ENCODE peak calls at places on chromosomes 11 and 22, in six cellular contexts. Z is adrenal gland, C is esophagus muscularis mucosa, W is Peyer's patch, I is body of pancreas, J is spleen. D is an unnamed sample.

GRCh38 chr11:19953909-19954308 is 206.4 kb downstream of the DBX1 start:
- DNase-seq in Z (no peak), C (no peak), W (no peak), I (peak), J (no peak), D (no peak)

GRCh38 chr11:114011443-114011842 is 36.5 kb downstream of the HTR3A start:
- DNase-seq in Z (no peak), C (no peak), W (no peak), I (no peak), J (no peak), D (no peak)

GRCh38 chr11:67463680-67464410 is 5.2 kb downstream of the TMEM134 start:
- DNase-seq in Z (peak), C (no peak), W (no peak), I (peak), J (peak), D (peak)

GRCh38 chr11:19576054-19576453 is 136.6 kb upstream of the NAV2 start:
- DNase-seq in Z (no peak), C (no peak), W (no peak), I (no peak), J (no peak), D (no peak)

GRCh38 chr11:66012946-66013761 is 1.3 kb downstream of the CST6 start:
- DNase-seq in Z (no peak), C (no peak), W (no peak), I (no peak), J (no peak), D (no peak)

GRCh38 chr22:35540600-35541253 is at the start of gene RASD2:
- DNase-seq in Z (peak), C (no peak), W (no peak), I (peak), J (no peak), D (peak)

GRCh38 chr11:64918056-64918455 is 1.0 kb upstream of the ATG2A start:
- DNase-seq in Z (no peak), C (no peak), W (peak), I (no peak), J (no peak), D (peak)

GRCh38 chr22:50671641-50672040 is 982 bp upstream of the SHANK3 start:
- DNase-seq in Z (no peak), C (no peak), W (no peak), I (no peak), J (no peak), D (no peak)

GRCh38 chr22:37230673-37231405 is 13.2 kb downstream of the RAC2 start:
- DNase-seq in Z (peak), C (no peak), W (peak), I (no peak), J (peak), D (peak)

GRCh38 chr11:57311109-57311936 is 13.4 kb downstream of the TNKS1BP1 start:
- DNase-seq in Z (peak), C (peak), W (peak), I (peak), J (peak), D (peak)

GRCh38 chr11:34487430-34487829 is 26.2 kb downstream of the ELF5 start:
- DNase-seq in Z (no peak), C (no peak), W (no peak), I (no peak), J (no peak), D (no peak)

GRCh38 chr11:10778217-10778970 is 27.3 kb downstream of the CTR9 start:
- DNase-seq in Z (peak), C (no peak), W (no peak), I (peak), J (no peak), D (no peak)

GRCh38 chr11:114311946-114312345 is 15.7 kb downstream of the NNMT start:
- DNase-seq in Z (no peak), C (peak), W (no peak), I (no peak), J (no peak), D (no peak)

GRCh38 chr11:86438685-86439084 is 64.0 kb downstream of the CCDC81 start:
- DNase-seq in Z (no peak), C (no peak), W (no peak), I (no peak), J (no peak), D (no peak)

GRCh38 chr11:76672431-76673163 is 2.0 kb upstream of the LRRC32 start:
- DNase-seq in Z (no peak), C (no peak), W (peak), I (no peak), J (peak), D (no peak)

GRCh38 chr22:23036684-23037428 is 33.5 kb upstream of the GNAZ start:
- DNase-seq in Z (peak), C (peak), W (no peak), I (no peak), J (no peak), D (no peak)

GRCh38 chr11:3700410-3700809 is 29.2 kb upstream of the CHRNA10 start:
- DNase-seq in Z (no peak), C (peak), W (no peak), I (no peak), J (no peak), D (no peak)

GRCh38 chr11:6431861-6432260 is 8.9 kb downstream of the HPX start:
- DNase-seq in Z (no peak), C (no peak), W (no peak), I (no peak), J (no peak), D (no peak)

GRCh38 chr11:104161751-104162450 is 2.0 kb downstream of the PDGFD start:
- DNase-seq in Z (peak), C (no peak), W (no peak), I (no peak), J (no peak), D (no peak)

GRCh38 chr11:8384199-8384821 is 120.6 kb upstream of the LMO1 start:
- DNase-seq in Z (peak), C (peak), W (no peak), I (peak), J (peak), D (peak)

GRCh38 chr11:44589301-44589700 is 23.8 kb downstream of the CD82 start:
- DNase-seq in Z (no peak), C (no peak), W (no peak), I (no peak), J (no peak), D (no peak)

GRCh38 chr11:57323503-57324153 is 1.1 kb downstream of the TNKS1BP1 start:
- DNase-seq in Z (no peak), C (no peak), W (no peak), I (no peak), J (no peak), D (peak)

GRCh38 chr11:18105086-18105801 is 638 bp downstream of the SAAL1 start:
- DNase-seq in Z (no peak), C (no peak), W (no peak), I (no peak), J (no peak), D (no peak)

GRCh38 chr11:70573701-70574151 is 175.4 kb downstream of the CTTN start:
- DNase-seq in Z (no peak), C (no peak), W (no peak), I (no peak), J (peak), D (no peak)

GRCh38 chr11:12470236-12470635 is 92.9 kb downstream of the PARVA start:
- DNase-seq in Z (no peak), C (peak), W (no peak), I (no peak), J (no peak), D (no peak)

GRCh38 chr11:29282088-29282487 is 734.7 kb downstream of the KCNA4 start:
- DNase-seq in Z (peak), C (no peak), W (no peak), I (no peak), J (no peak), D (no peak)

GRCh38 chr11:111112614-111113013 is 132.9 kb upstream of the POU2AF2 start:
- DNase-seq in Z (no peak), C (no peak), W (no peak), I (no peak), J (no peak), D (no peak)

GRCh38 chr11:82995754-82996398 is 75.8 kb downstream of the RAB30 start:
- DNase-seq in Z (peak), C (no peak), W (no peak), I (no peak), J (no peak), D (no peak)

GRCh38 chr11:67434395-67434881 is 3.0 kb downstream of the PTPRCAP start:
- DNase-seq in Z (no peak), C (no peak), W (no peak), I (no peak), J (peak), D (no peak)

GRCh38 chr11:60634151-60634550 is 65.3 kb upstream of the MS4A8 start:
- DNase-seq in Z (no peak), C (no peak), W (no peak), I (no peak), J (no peak), D (no peak)

GRCh38 chr11:65947133-65947532 is 1.9 kb downstream of the TSGA10IP start:
- DNase-seq in Z (no peak), C (no peak), W (no peak), I (no peak), J (no peak), D (no peak)

DNA sequence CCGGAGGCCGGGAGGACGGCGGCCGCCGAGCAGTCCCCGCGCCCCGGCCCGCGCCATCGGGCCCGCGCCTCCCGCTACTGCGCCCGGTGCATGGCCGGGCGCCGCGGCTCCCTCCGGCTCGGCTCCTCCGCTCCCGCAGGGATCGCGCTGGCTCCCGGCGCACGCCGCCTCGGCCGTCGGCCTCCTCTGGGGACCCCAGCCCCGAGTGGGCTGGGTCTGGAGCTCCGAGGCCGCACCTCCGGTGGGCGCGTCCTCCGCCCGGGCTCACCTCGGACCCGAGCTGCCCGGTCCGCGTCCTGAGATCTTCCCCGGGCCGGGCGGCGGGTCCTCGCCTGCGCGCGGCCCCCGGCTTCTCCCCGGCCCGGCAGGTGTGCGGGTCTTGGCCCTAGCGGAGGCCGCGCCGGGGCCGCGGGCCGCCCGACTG is 251 bp downstream of the SHISA8 start:
- DNase-seq in Z (no peak), C (no peak), W (no peak), I (no peak), J (peak), D (no peak)
- H3K4me3 ChIP-seq in Z (peak), C (peak), W (peak), I (no peak), J (peak), D (peak)

DNA sequence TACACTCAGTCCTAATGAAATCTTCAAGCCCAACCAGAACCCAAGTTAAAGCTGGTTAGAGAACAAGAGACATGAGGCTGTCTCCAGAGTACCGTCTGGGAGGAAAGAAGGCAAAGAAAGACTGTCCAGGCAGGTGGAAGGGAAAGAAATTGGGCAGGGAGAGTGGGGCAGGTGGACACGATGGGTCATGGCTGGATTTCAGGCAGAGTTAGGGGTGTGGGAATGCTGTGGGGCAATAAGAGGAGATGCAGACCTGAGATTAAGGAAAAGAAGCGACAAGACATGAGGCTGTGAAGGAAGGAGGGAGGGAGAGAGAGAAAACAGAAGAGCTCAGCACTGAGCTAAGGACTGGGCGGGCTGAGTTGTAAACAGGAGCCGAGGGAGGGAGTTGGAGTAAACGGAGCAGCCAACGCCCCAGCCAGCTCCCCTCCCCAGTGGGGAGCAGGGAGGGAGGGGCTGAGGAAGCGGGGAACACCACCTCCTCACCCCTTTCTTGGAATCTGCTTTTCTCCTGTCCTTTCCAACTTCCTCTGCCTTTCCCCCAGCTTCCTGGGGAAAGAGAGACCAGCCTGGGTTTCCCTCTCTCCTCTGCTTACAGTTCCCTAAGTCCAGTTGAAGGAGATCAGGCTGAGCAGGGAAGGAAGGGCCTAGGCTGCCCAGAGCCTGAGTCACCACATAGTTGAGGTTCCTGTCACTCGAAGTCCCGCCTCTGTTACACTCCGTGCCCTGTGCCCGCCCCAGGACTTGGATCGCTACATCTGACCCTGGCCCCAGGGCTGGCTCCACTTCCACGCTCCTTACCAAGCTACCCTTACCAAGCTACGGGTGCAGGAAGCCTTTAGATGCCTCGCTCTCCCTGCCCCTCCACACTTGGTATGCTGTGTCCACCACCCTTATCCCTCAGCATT is 6.6 kb upstream of the AHNAK start:
- DNase-seq in Z (peak), C (peak), W (peak), I (peak), J (peak), D (peak)
- TF ChIP-seq POLR2A in Z (peak), C (peak), W (peak), I (peak), J (no peak), D (no peak)

GRCh38 chr22:43243275-43243768 is 56.4 kb upstream of the TTLL12 start:
- DNase-seq in Z (no peak), C (no peak), W (no peak), I (no peak), J (no peak), D (no peak)

GRCh38 chr22:43244385-43244784 is 57.5 kb upstream of the TTLL12 start:
- DNase-seq in Z (no peak), C (no peak), W (no peak), I (no peak), J (no peak), D (no peak)

GRCh38 chr22:43244803-43245527 is 58.0 kb upstream of the TTLL12 start:
- DNase-seq in Z (no peak), C (no peak), W (no peak), I (no peak), J (no peak), D (no peak)

GRCh38 chr22:43249789-43250188 is 62.9 kb upstream of the TTLL12 start:
- DNase-seq in Z (no peak), C (no peak), W (no peak), I (no peak), J (no peak), D (no peak)

GRCh38 chr22:43247546-43248260 is 60.8 kb upstream of the TTLL12 start:
- DNase-seq in Z (no peak), C (no peak), W (no peak), I (no peak), J (no peak), D (no peak)
- H3K27ac ChIP-seq in Z (no peak), C (no peak), W (no peak), I (no peak), J (no peak), D (no peak)

DNA sequence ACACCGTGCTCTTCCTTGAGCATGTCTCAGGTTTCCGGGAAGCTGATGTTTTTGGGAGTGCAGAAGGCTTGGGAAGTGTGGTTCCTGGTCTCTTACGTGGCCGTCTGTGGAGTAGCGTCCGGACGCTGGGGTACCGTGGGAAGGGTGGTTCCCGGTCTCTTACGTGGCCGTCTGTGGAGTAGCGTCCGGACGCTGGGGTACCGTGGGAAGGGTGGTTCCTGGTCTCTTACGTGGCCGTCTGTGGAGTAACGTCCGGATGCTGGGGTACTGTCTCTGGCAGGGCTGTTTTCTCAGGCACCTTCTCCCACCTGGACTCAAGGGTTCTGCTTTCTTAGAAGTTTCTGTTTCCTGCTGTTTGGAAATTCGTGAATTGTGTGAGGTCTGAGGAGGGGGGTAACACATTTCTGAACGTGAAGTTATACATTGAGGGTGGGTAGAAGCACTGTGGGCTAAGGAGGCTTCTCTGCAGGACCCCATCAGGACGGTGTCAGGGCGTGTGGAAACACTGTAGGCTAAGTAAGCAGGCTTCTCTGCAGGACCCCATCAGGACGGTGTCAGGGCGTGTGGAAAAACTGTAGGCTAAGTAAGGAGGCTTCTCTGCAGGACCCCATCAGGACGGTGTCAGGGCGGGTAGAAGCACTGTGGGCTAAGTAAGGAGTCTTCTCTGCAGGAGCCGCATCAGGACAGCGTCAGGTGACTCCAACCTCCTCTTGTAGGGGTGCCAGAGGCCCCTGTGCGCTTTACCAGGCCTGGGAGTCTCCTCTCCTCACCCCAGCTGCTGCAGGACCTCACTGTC is 5.3 kb upstream of the IFITM3 start:
- DNase-seq in Z (no peak), C (no peak), W (no peak), I (no peak), J (peak), D (peak)
- H3K4me3 ChIP-seq in Z (no peak), C (no peak), W (no peak), I (no peak), J (peak), D (no peak)

GRCh38 chr11:63511349-63511748 is 5.5 kb downstream of the LGALS12 start:
- DNase-seq in Z (no peak), C (no peak), W (no peak), I (no peak), J (no peak), D (no peak)
- TF ChIP-seq POLR2A in Z (no peak), C (no peak), W (no peak), I (no peak), J (no peak), D (no peak)

GRCh38 chr11:69295079-69295994 is 1.4 kb downstream of the MYEOV start:
- DNase-seq in Z (no peak), C (no peak), W (no peak), I (no peak), J (peak), D (no peak)

GRCh38 chr11:69297225-69297925 is 3.4 kb downstream of the MYEOV start:
- DNase-seq in Z (peak), C (peak), W (peak), I (peak), J (peak), D (peak)

GRCh38 chr11:69296890-69297224 is 2.9 kb downstream of the MYEOV start:
- DNase-seq in Z (no peak), C (no peak), W (peak), I (no peak), J (no peak), D (no peak)

GRCh38 chr11:69294621-69295078 is 695 bp downstream of the MYEOV start:
- DNase-seq in Z (no peak), C (no peak), W (no peak), I (no peak), J (peak), D (no peak)

GRCh38 chr11:69295995-69296889 is 2.3 kb downstream of the MYEOV start:
- DNase-seq in Z (peak), C (no peak), W (peak), I (peak), J (peak), D (no peak)
- H3K27ac ChIP-seq in Z (peak), C (peak), W (peak), I (peak), J (peak), D (no peak)

DNA sequence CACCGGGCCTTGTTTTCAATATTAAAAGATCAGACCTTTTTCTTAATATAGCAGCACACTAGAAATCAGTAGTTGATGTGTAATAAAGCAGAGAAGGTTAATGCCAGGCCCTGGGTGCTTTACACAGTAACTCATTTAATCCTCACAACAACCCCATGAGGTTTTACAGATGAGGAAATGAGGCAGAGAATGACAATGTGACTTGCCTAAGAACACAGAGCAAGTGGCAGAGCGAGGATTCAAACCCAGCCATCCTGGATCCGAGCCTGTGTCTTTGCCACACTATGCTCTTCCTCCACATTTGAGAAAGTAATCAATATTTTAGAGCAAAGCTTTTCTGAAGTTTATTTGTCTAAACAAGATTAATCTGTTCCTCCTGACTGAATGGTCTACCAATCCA is 7.2 kb downstream of the JAML start:
- DNase-seq in Z (no peak), C (no peak), W (no peak), I (no peak), J (no peak), D (no peak)
- H3K4me3 ChIP-seq in Z (no peak), C (no peak), W (no peak), I (no peak), J (no peak), D (no peak)

GRCh38 chr22:30336752-30337460 is 10.2 kb upstream of the TBC1D10A start:
- DNase-seq in Z (no peak), C (no peak), W (no peak), I (no peak), J (no peak), D (no peak)
- TF ChIP-seq POLR2A in Z (no peak), C (no peak), W (no peak), I (no peak), J (no peak), D (no peak)

GRCh38 chr11:46681814-46682213 is 18.6 kb downstream of the ARHGAP1 start:
- DNase-seq in Z (no peak), C (no peak), W (no peak), I (no peak), J (no peak), D (no peak)
- H3K27ac ChIP-seq in Z (no peak), C (no peak), W (no peak), I (no peak), J (peak), D (no peak)

D was measured in testis.